ENCODE peak calls at places on chromosomes 4 and X, in six cellular contexts. J, S, V, N, C and Q are unnamed samples.

GRCh38 chrX:24979081-24979480 is 36.7 kb downstream of the ARX start:
- DNase-seq in S (no peak), J (no peak), V (no peak), C (no peak), N (no peak), Q (no peak)

GRCh38 chr4:14994242-14994641 is 8.0 kb upstream of the CPEB2 start:
- DNase-seq in N (no peak), S (no peak), C (no peak), V (no peak), J (no peak), Q (no peak)

GRCh38 chr4:165502919-165503907 is 124.4 kb downstream of the CPE start:
- DNase-seq in S (no peak), V (no peak), C (no peak), J (no peak), N (no peak), Q (no peak)

GRCh38 chr4:163701915-163702314 is 207.4 kb downstream of the TMA16 start:
- DNase-seq in V (no peak), J (no peak), C (no peak), S (no peak), N (no peak), Q (no peak)

GRCh38 chrX:116667346-116667745 is 204.6 kb upstream of the CT83 start:
- DNase-seq in V (peak), C (no peak), J (no peak), N (no peak), S (no peak), Q (no peak)

GRCh38 chr4:43842594-43842993 is 606.0 kb downstream of the KCTD8 start:
- DNase-seq in V (no peak), S (no peak), C (no peak), J (no peak), N (no peak), Q (no peak)

GRCh38 chrX:155611302-155611701 is 1.4 kb downstream of the TMLHE start:
- DNase-seq in S (no peak), V (no peak), C (no peak), N (no peak), J (no peak), Q (no peak)

GRCh38 chr4:104559502-104559901 is 64.8 kb upstream of the CXXC4 start:
- DNase-seq in V (no peak), J (no peak), C (no peak), S (no peak), N (no peak), Q (no peak)

GRCh38 chrX:34956915-34957314 is 14.3 kb downstream of the FAM47B start:
- DNase-seq in N (no peak), J (no peak), C (no peak), V (no peak), S (no peak), Q (no peak)

GRCh38 chr4:33878710-33879109 is 2365.6 kb downstream of the ARAP2 start:
- DNase-seq in J (no peak), N (no peak), C (no peak), S (no peak), V (no peak), Q (no peak)

GRCh38 chr4:177047851-177048174 is 255.1 kb upstream of the VEGFC start:
- DNase-seq in V (no peak), N (no peak), S (no peak), J (no peak), C (no peak), Q (no peak)

GRCh38 chrX:110082156-110082555 is 79.2 kb downstream of the TMEM164 start:
- DNase-seq in J (peak), S (no peak), N (no peak), C (no peak), V (no peak), Q (no peak)

GRCh38 chrX:37047776-37048175 is 39.6 kb downstream of the FAM47C start:
- DNase-seq in J (no peak), S (no peak), N (no peak), C (no peak), V (no peak), Q (no peak)

GRCh38 chrX:54116391-54116790 is 66.7 kb downstream of the FAM120C start:
- DNase-seq in S (no peak), V (peak), J (no peak), N (no peak), C (no peak), Q (no peak)

GRCh38 chr4:153538408-153539057 is 72.4 kb downstream of the TMEM131L start:
- DNase-seq in S (no peak), N (peak), C (no peak), V (no peak), J (no peak), Q (peak)

GRCh38 chr4:40262861-40263260 is 66.0 kb downstream of the RHOH start:
- DNase-seq in S (no peak), N (no peak), C (no peak), V (no peak), J (no peak), Q (no peak)

GRCh38 chr4:20086768-20087167 is 164.9 kb upstream of the SLIT2 start:
- DNase-seq in S (no peak), N (no peak), V (peak), J (no peak), C (no peak), Q (no peak)

GRCh38 chrX:154714925-154715324 is 36.0 kb downstream of the GAB3 start:
- DNase-seq in V (peak), S (no peak), J (peak), N (no peak), C (no peak), Q (no peak)

GRCh38 chrX:139559383-139560042 is 29.0 kb downstream of the F9 start:
- DNase-seq in N (no peak), V (peak), J (peak), C (no peak), S (no peak), Q (no peak)

GRCh38 chr4:51960486-51960885 is 59.7 kb downstream of the LRRC66 start:
- DNase-seq in N (no peak), J (no peak), S (no peak), C (no peak), V (no peak), Q (no peak)

GRCh38 chrX:133911816-133912495 is 73.4 kb downstream of the GPC3 start:
- DNase-seq in J (no peak), V (no peak), N (no peak), C (no peak), S (no peak), Q (no peak)

GRCh38 chrX:48511561-48511960 is 2.8 kb downstream of the PORCN start:
- DNase-seq in V (peak), C (no peak), S (no peak), J (no peak), N (no peak), Q (no peak)

GRCh38 chr4:155588437-155588836 is 78.2 kb upstream of the GUCY1A1 start:
- DNase-seq in N (no peak), S (no peak), J (no peak), V (no peak), C (no peak), Q (no peak)

GRCh38 chrX:110338850-110339373 is 19.7 kb upstream of the RTL9 start:
- DNase-seq in C (no peak), S (no peak), N (no peak), V (no peak), J (no peak), Q (no peak)

GRCh38 chr4:88015659-88016295 is 8.3 kb downstream of the PKD2 start:
- DNase-seq in S (no peak), N (no peak), J (no peak), V (no peak), C (no peak), Q (no peak)

GRCh38 chrX:45404206-45404605 is 203.5 kb upstream of the DIPK2B start:
- DNase-seq in C (no peak), J (no peak), V (no peak), S (no peak), N (no peak), Q (no peak)

GRCh38 chr4:41452484-41453225 is 85.3 kb upstream of the LIMCH1 start:
- DNase-seq in C (no peak), N (no peak), S (no peak), J (no peak), V (no peak), Q (no peak)

GRCh38 chr4:139555705-139556070 is 331 bp downstream of the SETD7 start:
- DNase-seq in C (peak), S (peak), N (peak), V (no peak), J (peak), Q (peak)

GRCh38 chrX:8748855-8749254 is 16.9 kb upstream of the ANOS1 start:
- DNase-seq in S (no peak), V (peak), J (no peak), C (no peak), N (no peak), Q (no peak)

GRCh38 chr4:126465341-126465740 is 1150.6 kb downstream of the FAT4 start:
- DNase-seq in N (no peak), V (no peak), S (no peak), C (no peak), J (no peak), Q (no peak)

GRCh38 chrX:108397627-108398392 is 40.4 kb downstream of the COL4A6 start:
- DNase-seq in C (no peak), J (no peak), V (no peak), N (no peak), S (no peak), Q (no peak)

GRCh38 chrX:130539721-130540321 is 138.0 kb downstream of the RBMX2 start:
- DNase-seq in J (peak), S (peak), N (peak), C (no peak), V (peak), Q (peak)

GRCh38 chr4:168440442-168441264 is 39.6 kb downstream of the DDX60L start:
- DNase-seq in S (no peak), N (no peak), V (no peak), C (no peak), J (no peak), Q (no peak)

DNA sequence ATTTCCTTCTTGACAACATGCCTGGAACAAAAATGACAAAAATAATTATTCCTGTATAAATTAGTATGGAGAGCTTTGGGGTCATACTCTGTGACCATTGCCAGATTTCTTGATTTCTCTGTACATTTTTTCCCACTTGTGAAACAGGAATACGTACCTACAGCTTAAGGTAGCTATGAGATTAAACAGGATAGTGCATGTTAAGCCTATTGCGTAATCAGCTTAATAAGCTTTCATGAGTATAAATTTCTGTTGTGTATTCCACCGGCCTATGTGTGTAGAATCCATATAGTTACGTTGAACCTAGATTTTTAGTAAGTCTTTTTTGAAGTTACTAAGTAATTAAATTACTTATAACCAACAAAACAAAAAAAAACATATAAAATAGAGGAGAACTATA is 334.9 kb downstream of the DCTD start:
- DNase-seq in J (no peak), C (no peak), V (no peak), S (no peak), N (no peak), Q (no peak)
- TF ChIP-seq CTCF in J (no peak), C (no peak), V (no peak), S (no peak), N (no peak), Q (no peak)

GRCh38 chr4:169604903-169605331 is 7.5 kb downstream of the NEK1 start:
- DNase-seq in C (no peak), N (no peak), S (no peak), V (no peak), J (no peak), Q (no peak)

GRCh38 chr4:169603312-169603711 is 9.1 kb downstream of the NEK1 start:
- DNase-seq in N (no peak), S (no peak), C (no peak), V (no peak), J (no peak), Q (no peak)

GRCh38 chr4:169601016-169601771 is 11.2 kb downstream of the NEK1 start:
- DNase-seq in S (no peak), N (no peak), C (no peak), V (no peak), J (no peak), Q (no peak)

GRCh38 chr4:169604131-169604900 is 8.1 kb downstream of the NEK1 start:
- DNase-seq in N (no peak), C (no peak), S (no peak), J (no peak), V (no peak), Q (no peak)
- H3K27ac ChIP-seq in N (no peak), C (no peak), S (no peak), J (no peak), V (no peak), Q (peak)

GRCh38 chr4:1768367-1769034 is 24.6 kb upstream of the FGFR3 start:
- DNase-seq in S (no peak), C (no peak), N (no peak), V (no peak), J (peak), Q (no peak)

GRCh38 chr4:1766336-1767057 is 26.6 kb upstream of the FGFR3 start:
- DNase-seq in C (no peak), V (peak), N (no peak), J (no peak), S (no peak), Q (no peak)

GRCh38 chr4:1767058-1767769 is 25.9 kb upstream of the FGFR3 start:
- DNase-seq in C (no peak), V (peak), S (no peak), J (no peak), N (no peak), Q (no peak)

GRCh38 chr4:1769692-1770091 is 23.4 kb upstream of the FGFR3 start:
- DNase-seq in C (no peak), J (no peak), S (no peak), V (no peak), N (no peak), Q (no peak)

GRCh38 chr4:1767770-1768366 is 25.2 kb upstream of the FGFR3 start:
- DNase-seq in S (no peak), C (no peak), J (no peak), V (peak), N (no peak), Q (no peak)
- TF ChIP-seq CTCF in S (no peak), C (no peak), J (peak), V (peak), N (no peak), Q (peak)

GRCh38 chr4:128461300-128462103 is 173.9 kb upstream of the PGRMC2 start:
- DNase-seq in S (no peak), N (no peak), V (no peak), C (no peak), J (no peak), Q (no peak)
- H3K27ac ChIP-seq in S (no peak), N (no peak), V (peak), C (no peak), J (no peak), Q (peak)

GRCh38 chr4:8112036-8112576 is 46.5 kb downstream of the ABLIM2 start:
- DNase-seq in V (peak), J (no peak), C (no peak), S (no peak), N (no peak), Q (no peak)

GRCh38 chr4:8109406-8110065 is 49.1 kb downstream of the ABLIM2 start:
- DNase-seq in V (no peak), S (no peak), N (no peak), J (no peak), C (no peak), Q (no peak)

GRCh38 chr4:8108261-8108660 is 50.4 kb downstream of the ABLIM2 start:
- DNase-seq in C (no peak), V (no peak), N (no peak), S (no peak), J (no peak), Q (no peak)

GRCh38 chr4:8108991-8109390 is 49.6 kb downstream of the ABLIM2 start:
- DNase-seq in V (no peak), J (no peak), C (no peak), N (no peak), S (no peak), Q (no peak)

DNA sequence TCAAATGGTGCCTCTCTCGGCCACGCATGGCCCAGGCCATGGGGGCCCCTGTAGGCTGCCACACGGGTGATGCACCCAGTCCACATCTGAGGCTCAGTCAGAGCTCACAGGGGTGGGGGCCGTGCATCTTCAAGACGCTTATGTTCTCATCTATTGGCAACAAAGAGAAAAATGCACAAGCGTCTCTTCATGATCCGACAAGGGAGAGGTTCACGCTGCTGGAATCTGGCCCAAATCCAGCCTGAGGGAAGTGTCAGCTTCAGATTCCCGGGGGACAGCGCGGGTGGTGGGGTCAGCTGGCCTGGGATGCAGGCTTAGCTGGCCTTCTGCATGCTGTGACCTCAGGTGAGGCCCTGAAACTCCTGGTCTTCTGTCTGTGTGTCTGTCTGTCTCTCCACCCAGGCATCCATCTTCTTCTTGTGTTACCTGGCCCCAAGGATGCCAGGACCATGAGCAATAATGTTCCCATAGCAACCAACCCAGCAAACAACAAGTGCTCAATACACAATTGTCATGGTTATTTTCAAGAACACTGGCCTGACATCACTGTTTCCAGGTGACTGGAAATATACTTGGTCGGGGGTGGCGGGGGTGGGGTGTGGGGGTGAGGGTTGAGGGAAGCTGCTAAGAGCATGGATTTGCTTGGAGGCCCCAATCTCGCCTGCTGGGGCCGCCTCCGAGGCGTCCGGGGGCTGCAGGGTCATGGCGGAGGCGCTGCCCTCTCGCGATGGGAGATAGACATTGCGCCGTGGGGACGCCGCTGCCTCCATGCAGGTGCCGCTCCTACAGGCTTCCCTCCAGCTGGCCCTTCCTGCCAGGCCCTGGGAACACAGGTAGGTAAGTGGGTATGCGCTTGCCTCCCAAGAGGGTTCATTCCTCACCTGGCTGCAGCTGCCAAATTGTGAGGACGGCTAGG is 48.3 kb downstream of the ABLIM2 start:
- DNase-seq in J (no peak), C (no peak), V (peak), N (no peak), S (no peak), Q (no peak)
- TF ChIP-seq CTCF in J (no peak), C (no peak), V (peak), N (no peak), S (no peak), Q (no peak)

DNA sequence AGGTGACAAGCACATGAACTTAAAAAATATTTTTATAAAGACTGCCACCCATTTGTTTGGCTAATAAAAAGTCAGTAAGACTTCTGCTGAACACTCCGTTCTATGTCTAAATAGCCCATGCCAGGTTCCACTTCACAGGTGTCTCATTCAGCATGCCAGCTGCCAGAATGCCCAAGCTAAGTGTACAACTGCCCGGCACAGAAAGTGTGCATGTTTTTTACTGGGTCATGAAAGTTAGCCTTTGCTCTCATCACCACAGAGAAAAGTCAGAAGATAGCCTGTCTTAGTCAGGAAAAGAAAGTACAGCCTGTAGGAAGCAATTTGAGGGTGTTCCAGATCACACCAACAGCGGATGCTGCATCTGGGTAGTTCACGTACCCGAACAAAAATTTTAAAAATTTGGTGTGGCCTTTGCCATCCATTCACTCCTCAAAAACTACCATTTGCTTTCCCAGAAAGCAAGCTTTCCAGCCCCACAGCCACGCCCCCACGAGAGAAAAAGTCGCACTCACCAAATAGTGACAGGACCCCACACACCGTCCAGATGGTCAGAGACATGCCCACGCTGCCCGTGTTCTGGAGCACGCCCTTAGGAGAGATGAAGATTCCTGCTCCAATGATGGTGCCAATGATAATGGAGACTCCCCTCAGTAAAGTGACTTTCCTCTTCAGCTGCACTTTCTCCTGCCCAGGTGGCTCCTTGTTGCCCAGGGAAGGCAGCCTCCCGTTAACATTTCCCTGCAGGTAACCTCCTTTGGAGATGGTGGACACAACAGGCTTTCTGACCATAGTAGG is 671 bp downstream of the SLC7A11 start:
- DNase-seq in J (no peak), S (no peak), C (no peak), V (peak), N (no peak), Q (no peak)
- H3K27ac ChIP-seq in J (peak), S (no peak), C (no peak), V (peak), N (no peak), Q (no peak)

GRCh38 chr4:48445704-48446103 is 37.4 kb upstream of the SLC10A4 start:
- DNase-seq in C (no peak), V (peak), J (no peak), S (no peak), N (no peak), Q (no peak)
- TF ChIP-seq CTCF in C (no peak), V (peak), J (peak), S (peak), N (peak), Q (peak)

GRCh38 chr4:161664740-161665139 is 499.1 kb downstream of the FSTL5 start:
- DNase-seq in N (no peak), C (no peak), V (no peak), S (no peak), J (no peak), Q (no peak)
- H3K27ac ChIP-seq in N (no peak), C (no peak), V (no peak), S (no peak), J (no peak), Q (no peak)

DNA sequence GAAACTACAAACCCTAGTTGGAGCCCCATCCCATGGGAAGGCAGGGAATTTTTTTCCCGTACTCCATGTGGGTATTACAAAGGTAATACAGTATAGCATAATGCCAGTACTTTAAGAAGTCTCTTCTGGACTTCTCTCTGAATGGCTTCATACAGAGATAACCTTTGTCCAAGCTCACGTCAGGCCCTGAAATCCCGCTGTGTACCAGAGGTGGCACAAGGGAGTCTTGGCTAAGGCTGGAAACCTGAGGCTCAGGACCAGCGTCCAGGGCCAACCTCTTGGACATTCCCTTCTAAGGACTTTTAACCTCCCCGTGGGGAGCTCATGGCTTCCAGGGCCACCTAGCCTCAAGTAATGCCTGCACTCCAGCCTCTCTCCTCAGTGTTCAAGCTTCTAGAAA is 338.9 kb upstream of the FAM241A start:
- DNase-seq in V (peak), S (no peak), N (no peak), C (no peak), J (no peak), Q (no peak)
- TF ChIP-seq CTCF in V (peak), S (no peak), N (no peak), C (no peak), J (no peak), Q (no peak)

GRCh38 chr4:71608674-71609062 is 175.2 kb downstream of the GC start:
- DNase-seq in J (no peak), V (no peak), S (no peak), N (no peak), C (no peak), Q (no peak)
- H3K27ac ChIP-seq in J (no peak), V (no peak), S (no peak), N (no peak), C (no peak), Q (no peak)